ENCODE peak calls at places on chromosomes 16 and 17, in six cellular contexts. T, L, R, B, O and V are unnamed samples.

GRCh38 chr17:40345161-40346034 is 19.1 kb downstream of the GJD3 start:
- DNase-seq in T (peak; percentile 97), L (peak; percentile 38), R (peak; percentile 94), B (peak; percentile 76), O (no peak), V (peak; percentile 52)

GRCh38 chr17:71349908-71350600 is 770.8 kb upstream of the SOX9 start:
- DNase-seq in T (no peak), L (no peak), R (no peak), B (peak; percentile 18), O (no peak), V (peak; percentile 31)

GRCh38 chr16:85227262-85227923 is 115.1 kb upstream of the CIBAR2 start:
- DNase-seq in T (no peak), L (peak; percentile 81), R (no peak), B (peak; percentile 87), O (no peak), V (no peak)

GRCh38 chr17:15319461-15319860 is 21.9 kb downstream of the TEKT3 start:
- DNase-seq in T (no peak), L (no peak), R (no peak), B (no peak), O (no peak), V (no peak)

GRCh38 chr16:3734758-3735221 is 17.5 kb upstream of the TRAP1 start:
- DNase-seq in T (no peak), L (no peak), R (no peak), B (no peak), O (no peak), V (no peak)

GRCh38 chr17:48995871-48996695 is 1.1 kb upstream of the IGF2BP1 start:
- DNase-seq in T (peak; percentile 96), L (peak; percentile 79), R (no peak), B (no peak), O (peak; percentile 37), V (no peak)

GRCh38 chr17:3750296-3750695 is 26.6 kb downstream of the HASPIN start:
- DNase-seq in T (no peak), L (no peak), R (no peak), B (no peak), O (no peak), V (no peak)

GRCh38 chr17:2102931-2103398 is 48.1 kb downstream of the HIC1 start:
- DNase-seq in T (no peak), L (no peak), R (no peak), B (peak; percentile 95), O (no peak), V (peak; percentile 88)

GRCh38 chr16:84266451-84266850 is 26.6 kb upstream of the KCNG4 start:
- DNase-seq in T (peak; percentile 91), L (peak; percentile 88), R (peak; percentile 53), B (peak; percentile 58), O (peak; percentile 1), V (peak; percentile 71)

GRCh38 chr17:2996208-2996855 is 67.1 kb downstream of the OR1D5 start:
- DNase-seq in T (no peak), L (no peak), R (no peak), B (peak; percentile 16), O (no peak), V (no peak)

GRCh38 chr16:69316595-69317034 is 5.5 kb downstream of the VPS4A start:
- DNase-seq in T (no peak), L (no peak), R (no peak), B (no peak), O (no peak), V (no peak)

GRCh38 chr17:76241205-76241539 is 879 bp upstream of the RNF157 start:
- DNase-seq in T (no peak), L (no peak), R (no peak), B (no peak), O (no peak), V (no peak)

GRCh38 chr16:85041184-85041928 is 13.8 kb downstream of the KIAA0513 start:
- DNase-seq in T (no peak), L (peak; percentile 70), R (no peak), B (no peak), O (peak; percentile 32), V (no peak)

GRCh38 chr16:89624775-89625761 is 11.6 kb downstream of the DPEP1 start:
- DNase-seq in T (no peak), L (no peak), R (no peak), B (no peak), O (no peak), V (no peak)

GRCh38 chr17:30519166-30519565 is 42.0 kb downstream of the GOSR1 start:
- DNase-seq in T (no peak), L (no peak), R (no peak), B (peak; percentile 7), O (no peak), V (no peak)